ENCODE peak calls at places on chromosome 9, in four cellular contexts. N is hypothalamus, B is head of caudate nucleus, L is tibial artery. P is an unnamed sample.

GRCh38 chr9:69322256-69322655 is 2.8 kb upstream of the ENTREP1 start:
- DNase-seq in L (no peak), N (no peak), B (no peak), P (no peak)

GRCh38 chr9:137610944-137611343 is 5.5 kb downstream of the ARRDC1 start:
- DNase-seq in N (no peak), B (no peak), L (no peak), P (no peak)

GRCh38 chr9:6611891-6612290 is 33.6 kb downstream of the GLDC start:
- DNase-seq in L (no peak), B (no peak), N (no peak), P (no peak)

GRCh38 chr9:99430301-99430700 is 208.2 kb downstream of the SEC61B start:
- DNase-seq in B (no peak), L (no peak), N (no peak), P (no peak)

GRCh38 chr9:127163409-127163808 is 41.0 kb upstream of the ANGPTL2 start:
- DNase-seq in B (no peak), N (no peak), L (no peak), P (no peak)

GRCh38 chr9:22079873-22080341 is 70.8 kb upstream of the CDKN2B start:
- DNase-seq in B (no peak), N (peak), L (peak), P (peak)

GRCh38 chr9:123541441-123541840 is 185.4 kb downstream of the CRB2 start:
- DNase-seq in L (no peak), B (no peak), N (no peak), P (no peak)

GRCh38 chr9:104895572-104895971 is 32.4 kb downstream of the ABCA1 start:
- DNase-seq in L (no peak), N (no peak), B (no peak), P (no peak)

GRCh38 chr9:104817437-104817836 is 53.5 kb downstream of the NIPSNAP3B start:
- DNase-seq in N (no peak), B (no peak), L (no peak), P (no peak)

GRCh38 chr9:38393128-38393809 is 767 bp downstream of the ALDH1B1 start:
- DNase-seq in N (no peak), B (no peak), L (no peak), P (no peak)

GRCh38 chr9:68704804-68705635 is at the start of gene PIP5K1B:
- DNase-seq in B (peak), L (peak), N (peak), P (peak)

GRCh38 chr9:92971121-92971520 is 23.8 kb downstream of the FGD3 start:
- DNase-seq in B (no peak), N (no peak), L (no peak), P (no peak)

GRCh38 chr9:33024126-33024965 is 727 bp upstream of the DNAJA1 start:
- DNase-seq in N (no peak), L (no peak), B (peak), P (peak)

GRCh38 chr9:136614967-136615623 is 47.6 kb upstream of the EGFL7 start:
- DNase-seq in B (no peak), L (no peak), N (no peak), P (no peak)

GRCh38 chr9:36798350-36799065 is 225.8 kb downstream of the MELK start:
- DNase-seq in N (no peak), B (peak), L (no peak), P (peak)

GRCh38 chr9:92242115-92242778 is 51.2 kb downstream of the IARS1 start:
- DNase-seq in L (no peak), B (peak), N (no peak), P (no peak)

GRCh38 chr9:132804576-132805295 is 73.3 kb downstream of the AK8 start:
- DNase-seq in B (no peak), N (no peak), L (no peak), P (no peak)

GRCh38 chr9:9973062-9973461 is 639.7 kb downstream of the PTPRD start:
- DNase-seq in L (no peak), N (no peak), B (no peak), P (no peak)

P was measured in pons.